ENCODE peak calls at places on chromosomes 4 and X, in nine cellular contexts. One of them, this sample, is unnamed.

GRCh38 chr4:7725951-7726350 is 213.7 kb downstream of the AFAP1 start:
- DNase-seq in GM12878: no peak
- DNase-seq in fibroblast of pulmonary artery: no peak
- DNase-seq in kidney: no peak
- DNase-seq in nephron progenitor cell: no peak
- DNase-seq in astrocyte of the spinal cord: peak; percentile 22
- DNase-seq in mesothelial cell of epicardium: no peak
- DNase-seq in left ventricle myocardium inferior: no peak
- DNase-seq in WERI-Rb-1: no peak
- DNase-seq in this sample: no peak

GRCh38 chr4:86565641-86566040 is 28.5 kb upstream of the PTPN13 start:
- DNase-seq in GM12878: no peak
- DNase-seq in fibroblast of pulmonary artery: no peak
- DNase-seq in kidney: no peak
- DNase-seq in nephron progenitor cell: no peak
- DNase-seq in astrocyte of the spinal cord: no peak
- DNase-seq in mesothelial cell of epicardium: no peak
- DNase-seq in left ventricle myocardium inferior: no peak
- DNase-seq in WERI-Rb-1: no peak
- DNase-seq in this sample: no peak

GRCh38 chr4:90240333-90240732 is 113.1 kb downstream of the CCSER1 start:
- DNase-seq in GM12878: no peak
- DNase-seq in fibroblast of pulmonary artery: no peak
- DNase-seq in kidney: no peak
- DNase-seq in nephron progenitor cell: no peak
- DNase-seq in astrocyte of the spinal cord: no peak
- DNase-seq in mesothelial cell of epicardium: no peak
- DNase-seq in left ventricle myocardium inferior: no peak
- DNase-seq in WERI-Rb-1: no peak
- DNase-seq in this sample: no peak

GRCh38 chrX:134416106-134416505 is 43.9 kb upstream of the HPRT1 start:
- DNase-seq in GM12878: no peak
- DNase-seq in fibroblast of pulmonary artery: no peak
- DNase-seq in kidney: no peak
- DNase-seq in nephron progenitor cell: no peak
- DNase-seq in astrocyte of the spinal cord: no peak
- DNase-seq in mesothelial cell of epicardium: no peak
- DNase-seq in left ventricle myocardium inferior: no peak
- DNase-seq in WERI-Rb-1: no peak
- DNase-seq in this sample: no peak

GRCh38 chrX:69153060-69153730 is 12.1 kb downstream of the PJA1 start:
- DNase-seq in GM12878: no peak
- DNase-seq in fibroblast of pulmonary artery: peak; percentile 52
- DNase-seq in kidney: peak; percentile 89
- DNase-seq in nephron progenitor cell: peak; percentile 75
- DNase-seq in astrocyte of the spinal cord: no peak
- DNase-seq in mesothelial cell of epicardium: peak; percentile 58
- DNase-seq in left ventricle myocardium inferior: no peak
- DNase-seq in WERI-Rb-1: peak; percentile 63
- DNase-seq in this sample: no peak

GRCh38 chr4:33649015-33649414 is 2595.3 kb downstream of the ARAP2 start:
- DNase-seq in GM12878: no peak
- DNase-seq in fibroblast of pulmonary artery: peak; percentile 73
- DNase-seq in kidney: no peak
- DNase-seq in nephron progenitor cell: no peak
- DNase-seq in astrocyte of the spinal cord: peak; percentile 29
- DNase-seq in mesothelial cell of epicardium: no peak
- DNase-seq in left ventricle myocardium inferior: no peak
- DNase-seq in WERI-Rb-1: peak; percentile 18
- DNase-seq in this sample: no peak

GRCh38 chrX:31543565-31544125 is 471.8 kb upstream of the FTHL17 start:
- DNase-seq in GM12878: no peak
- DNase-seq in fibroblast of pulmonary artery: no peak
- DNase-seq in kidney: no peak
- DNase-seq in nephron progenitor cell: no peak
- DNase-seq in astrocyte of the spinal cord: no peak
- DNase-seq in mesothelial cell of epicardium: no peak
- DNase-seq in left ventricle myocardium inferior: no peak
- DNase-seq in WERI-Rb-1: no peak
- DNase-seq in this sample: no peak

GRCh38 chrX:40632199-40632598 is 9.0 kb downstream of the MPC1L start:
- DNase-seq in GM12878: no peak
- DNase-seq in fibroblast of pulmonary artery: no peak
- DNase-seq in kidney: no peak
- DNase-seq in nephron progenitor cell: no peak
- DNase-seq in astrocyte of the spinal cord: no peak
- DNase-seq in mesothelial cell of epicardium: no peak
- DNase-seq in left ventricle myocardium inferior: no peak
- DNase-seq in WERI-Rb-1: no peak
- DNase-seq in this sample: no peak

GRCh38 chr4:113452868-113453620 is 308.5 kb downstream of the CAMK2D start:
- DNase-seq in GM12878: no peak
- DNase-seq in fibroblast of pulmonary artery: peak; percentile 95
- DNase-seq in kidney: no peak
- DNase-seq in nephron progenitor cell: no peak
- DNase-seq in astrocyte of the spinal cord: peak; percentile 84
- DNase-seq in mesothelial cell of epicardium: no peak
- DNase-seq in left ventricle myocardium inferior: no peak
- DNase-seq in WERI-Rb-1: no peak
- DNase-seq in this sample: peak; percentile 11

GRCh38 chr4:174865418-174865985 is 36.5 kb upstream of the GLRA3 start:
- DNase-seq in GM12878: no peak
- DNase-seq in fibroblast of pulmonary artery: no peak
- DNase-seq in kidney: no peak
- DNase-seq in nephron progenitor cell: no peak
- DNase-seq in astrocyte of the spinal cord: no peak
- DNase-seq in mesothelial cell of epicardium: no peak
- DNase-seq in left ventricle myocardium inferior: no peak
- DNase-seq in WERI-Rb-1: no peak
- DNase-seq in this sample: no peak

GRCh38 chr4:183987529-183987946 is 82.4 kb downstream of the STOX2 start:
- DNase-seq in GM12878: no peak
- DNase-seq in fibroblast of pulmonary artery: peak; percentile 86
- DNase-seq in kidney: peak; percentile 84
- DNase-seq in nephron progenitor cell: peak; percentile 64
- DNase-seq in astrocyte of the spinal cord: peak; percentile 84
- DNase-seq in mesothelial cell of epicardium: peak; percentile 83
- DNase-seq in left ventricle myocardium inferior: peak; percentile 77
- DNase-seq in WERI-Rb-1: no peak
- DNase-seq in this sample: no peak

GRCh38 chr4:172095161-172095560 is 282.0 kb downstream of the GALNTL6 start:
- DNase-seq in GM12878: no peak
- DNase-seq in fibroblast of pulmonary artery: no peak
- DNase-seq in kidney: no peak
- DNase-seq in nephron progenitor cell: no peak
- DNase-seq in astrocyte of the spinal cord: no peak
- DNase-seq in mesothelial cell of epicardium: no peak
- DNase-seq in left ventricle myocardium inferior: no peak
- DNase-seq in WERI-Rb-1: no peak
- DNase-seq in this sample: no peak

GRCh38 chr4:172096771-172097170 is 283.6 kb downstream of the GALNTL6 start:
- DNase-seq in GM12878: no peak
- DNase-seq in fibroblast of pulmonary artery: peak; percentile 11
- DNase-seq in kidney: no peak
- DNase-seq in nephron progenitor cell: no peak
- DNase-seq in astrocyte of the spinal cord: peak; percentile 11
- DNase-seq in mesothelial cell of epicardium: no peak
- DNase-seq in left ventricle myocardium inferior: no peak
- DNase-seq in WERI-Rb-1: no peak
- DNase-seq in this sample: no peak

GRCh38 chr4:172104534-172104933 is 291.3 kb downstream of the GALNTL6 start:
- DNase-seq in GM12878: no peak
- DNase-seq in fibroblast of pulmonary artery: no peak
- DNase-seq in kidney: no peak
- DNase-seq in nephron progenitor cell: no peak
- DNase-seq in astrocyte of the spinal cord: peak; percentile 6
- DNase-seq in mesothelial cell of epicardium: no peak
- DNase-seq in left ventricle myocardium inferior: no peak
- DNase-seq in WERI-Rb-1: no peak
- DNase-seq in this sample: no peak

GRCh38 chr4:172099376-172099775 is 286.2 kb downstream of the GALNTL6 start:
- DNase-seq in GM12878: no peak
- DNase-seq in fibroblast of pulmonary artery: no peak
- DNase-seq in kidney: no peak
- DNase-seq in nephron progenitor cell: no peak
- DNase-seq in astrocyte of the spinal cord: no peak
- DNase-seq in mesothelial cell of epicardium: no peak
- DNase-seq in left ventricle myocardium inferior: no peak
- DNase-seq in WERI-Rb-1: no peak
- DNase-seq in this sample: no peak
- TF ChIP-seq CTCF in GM12878: no peak
- TF ChIP-seq CTCF in fibroblast of pulmonary artery: no peak
- TF ChIP-seq CTCF in kidney: no peak
- TF ChIP-seq CTCF in nephron progenitor cell: no peak
- TF ChIP-seq CTCF in astrocyte of the spinal cord: no peak
- TF ChIP-seq CTCF in mesothelial cell of epicardium: no peak
- TF ChIP-seq CTCF in left ventricle myocardium inferior: no peak
- TF ChIP-seq CTCF in WERI-Rb-1: no peak
- TF ChIP-seq CTCF in this sample: no peak

GRCh38 chrX:80432863-80433262 is 12.6 kb downstream of the TENT5D start:
- DNase-seq in GM12878: no peak
- DNase-seq in fibroblast of pulmonary artery: peak; percentile 11
- DNase-seq in kidney: no peak
- DNase-seq in nephron progenitor cell: no peak
- DNase-seq in astrocyte of the spinal cord: no peak
- DNase-seq in mesothelial cell of epicardium: no peak
- DNase-seq in left ventricle myocardium inferior: no peak
- DNase-seq in WERI-Rb-1: no peak
- DNase-seq in this sample: no peak

GRCh38 chrX:80431502-80431832 is 11.2 kb downstream of the TENT5D start:
- DNase-seq in GM12878: no peak
- DNase-seq in fibroblast of pulmonary artery: no peak
- DNase-seq in kidney: no peak
- DNase-seq in nephron progenitor cell: no peak
- DNase-seq in astrocyte of the spinal cord: no peak
- DNase-seq in mesothelial cell of epicardium: no peak
- DNase-seq in left ventricle myocardium inferior: no peak
- DNase-seq in WERI-Rb-1: no peak
- DNase-seq in this sample: no peak

GRCh38 chrX:80432441-80432840 is 12.2 kb downstream of the TENT5D start:
- DNase-seq in GM12878: no peak
- DNase-seq in fibroblast of pulmonary artery: no peak
- DNase-seq in kidney: no peak
- DNase-seq in nephron progenitor cell: no peak
- DNase-seq in astrocyte of the spinal cord: no peak
- DNase-seq in mesothelial cell of epicardium: no peak
- DNase-seq in left ventricle myocardium inferior: no peak
- DNase-seq in WERI-Rb-1: no peak
- DNase-seq in this sample: no peak

GRCh38 chrX:80430826-80431501 is 10.7 kb downstream of the TENT5D start:
- DNase-seq in GM12878: no peak
- DNase-seq in fibroblast of pulmonary artery: peak; percentile 2
- DNase-seq in kidney: no peak
- DNase-seq in nephron progenitor cell: no peak
- DNase-seq in astrocyte of the spinal cord: no peak
- DNase-seq in mesothelial cell of epicardium: no peak
- DNase-seq in left ventricle myocardium inferior: no peak
- DNase-seq in WERI-Rb-1: no peak
- DNase-seq in this sample: peak; percentile 11
- TF ChIP-seq CTCF in GM12878: peak; percentile 32
- TF ChIP-seq CTCF in fibroblast of pulmonary artery: no peak
- TF ChIP-seq CTCF in kidney: no peak
- TF ChIP-seq CTCF in nephron progenitor cell: no peak
- TF ChIP-seq CTCF in astrocyte of the spinal cord: no peak
- TF ChIP-seq CTCF in mesothelial cell of epicardium: peak; percentile 38
- TF ChIP-seq CTCF in left ventricle myocardium inferior: no peak
- TF ChIP-seq CTCF in WERI-Rb-1: peak; percentile 43
- TF ChIP-seq CTCF in this sample: no peak

GRCh38 chr4:150211821-150212445 is 133.7 kb downstream of the DCLK2 start:
- DNase-seq in GM12878: no peak
- DNase-seq in fibroblast of pulmonary artery: no peak
- DNase-seq in kidney: no peak
- DNase-seq in nephron progenitor cell: no peak
- DNase-seq in astrocyte of the spinal cord: no peak
- DNase-seq in mesothelial cell of epicardium: no peak
- DNase-seq in left ventricle myocardium inferior: no peak
- DNase-seq in WERI-Rb-1: no peak
- DNase-seq in this sample: no peak

GRCh38 chr4:150211016-150211415 is 132.8 kb downstream of the DCLK2 start:
- DNase-seq in GM12878: no peak
- DNase-seq in fibroblast of pulmonary artery: no peak
- DNase-seq in kidney: no peak
- DNase-seq in nephron progenitor cell: no peak
- DNase-seq in astrocyte of the spinal cord: peak; percentile 38
- DNase-seq in mesothelial cell of epicardium: no peak
- DNase-seq in left ventricle myocardium inferior: no peak
- DNase-seq in WERI-Rb-1: no peak
- DNase-seq in this sample: no peak

GRCh38 chr4:150206981-150207380 is 128.7 kb downstream of the DCLK2 start:
- DNase-seq in GM12878: no peak
- DNase-seq in fibroblast of pulmonary artery: no peak
- DNase-seq in kidney: no peak
- DNase-seq in nephron progenitor cell: no peak
- DNase-seq in astrocyte of the spinal cord: no peak
- DNase-seq in mesothelial cell of epicardium: no peak
- DNase-seq in left ventricle myocardium inferior: no peak
- DNase-seq in WERI-Rb-1: no peak
- DNase-seq in this sample: no peak

GRCh38 chr4:150207871-150208270 is 129.6 kb downstream of the DCLK2 start:
- DNase-seq in GM12878: no peak
- DNase-seq in fibroblast of pulmonary artery: peak; percentile 29
- DNase-seq in kidney: no peak
- DNase-seq in nephron progenitor cell: no peak
- DNase-seq in astrocyte of the spinal cord: no peak
- DNase-seq in mesothelial cell of epicardium: no peak
- DNase-seq in left ventricle myocardium inferior: no peak
- DNase-seq in WERI-Rb-1: peak; percentile 95
- DNase-seq in this sample: no peak

DNA sequence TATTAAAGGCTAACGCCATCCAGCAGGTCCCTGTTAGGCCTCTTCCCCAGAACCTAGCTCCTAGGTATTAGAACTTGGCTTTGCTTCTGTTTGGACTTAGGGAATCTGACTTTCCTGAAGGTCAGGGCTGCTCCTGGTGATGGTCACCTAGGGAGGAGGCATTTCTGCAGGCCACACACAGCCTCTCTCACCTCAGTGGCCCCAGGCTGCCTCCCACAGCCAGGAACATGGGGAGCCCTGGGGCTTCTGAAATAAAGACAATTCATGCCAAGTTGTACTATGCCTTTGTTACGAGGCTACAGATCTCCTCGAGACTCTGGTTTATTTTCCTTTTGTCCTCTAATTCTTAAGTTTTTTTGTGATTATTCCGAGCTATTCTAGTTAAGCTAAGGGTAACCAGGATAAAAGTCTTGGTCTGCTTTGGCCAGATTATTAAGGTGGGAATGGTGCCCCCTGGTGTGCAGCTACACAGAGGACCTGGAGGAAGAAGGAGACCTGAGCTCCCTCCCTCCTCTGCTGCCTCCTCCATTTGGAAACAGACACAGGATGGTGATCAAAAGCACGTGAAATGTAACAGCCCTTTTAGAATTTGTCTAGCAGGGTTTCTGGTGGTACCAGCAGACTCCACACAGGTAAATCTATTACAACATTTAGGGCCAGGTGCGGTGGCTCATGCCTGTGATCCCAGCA is 131.0 kb downstream of the DCLK2 start:
- DNase-seq in GM12878: no peak
- DNase-seq in fibroblast of pulmonary artery: peak; percentile 84
- DNase-seq in kidney: no peak
- DNase-seq in nephron progenitor cell: peak; percentile 69
- DNase-seq in astrocyte of the spinal cord: peak; percentile 72
- DNase-seq in mesothelial cell of epicardium: peak; percentile 64
- DNase-seq in left ventricle myocardium inferior: peak; percentile 68
- DNase-seq in WERI-Rb-1: peak; percentile 92
- DNase-seq in this sample: peak; percentile 60
- TF ChIP-seq CTCF in GM12878: peak; percentile 55
- TF ChIP-seq CTCF in fibroblast of pulmonary artery: peak; percentile 74
- TF ChIP-seq CTCF in kidney: peak; percentile 48
- TF ChIP-seq CTCF in nephron progenitor cell: peak; percentile 58
- TF ChIP-seq CTCF in astrocyte of the spinal cord: peak; percentile 60
- TF ChIP-seq CTCF in mesothelial cell of epicardium: peak; percentile 49
- TF ChIP-seq CTCF in left ventricle myocardium inferior: peak; percentile 75
- TF ChIP-seq CTCF in WERI-Rb-1: peak; percentile 80
- TF ChIP-seq CTCF in this sample: peak; percentile 27

GRCh38 chrX:151860827-151861226 is 51.9 kb upstream of the MAGEA4 start:
- DNase-seq in GM12878: no peak
- DNase-seq in fibroblast of pulmonary artery: no peak
- DNase-seq in kidney: no peak
- DNase-seq in nephron progenitor cell: no peak
- DNase-seq in astrocyte of the spinal cord: no peak
- DNase-seq in mesothelial cell of epicardium: no peak
- DNase-seq in left ventricle myocardium inferior: no peak
- DNase-seq in WERI-Rb-1: no peak
- DNase-seq in this sample: no peak
- TF ChIP-seq CTCF in GM12878: no peak
- TF ChIP-seq CTCF in fibroblast of pulmonary artery: no peak
- TF ChIP-seq CTCF in kidney: no peak
- TF ChIP-seq CTCF in nephron progenitor cell: no peak
- TF ChIP-seq CTCF in astrocyte of the spinal cord: no peak
- TF ChIP-seq CTCF in mesothelial cell of epicardium: no peak
- TF ChIP-seq CTCF in left ventricle myocardium inferior: no peak
- TF ChIP-seq CTCF in WERI-Rb-1: no peak
- TF ChIP-seq CTCF in this sample: no peak